ENCODE peak calls at places on chromosome 2, in six cellular contexts. Y is astrocyte, P is PC-9, A is neural progenitor cell, E is GM23248, Z is fibroblast of lung. K is an unnamed sample.

GRCh38 chr2:1516798-1517060 is 103.5 kb downstream of the TPO start:
- DNase-seq in Y (no peak), Z (no peak), E (no peak), A (no peak), P (no peak), K (no peak)

GRCh38 chr2:201964631-201965206 is 68.9 kb upstream of the FZD7 start:
- DNase-seq in Z (peak), Y (peak), E (no peak), P (no peak), A (no peak), K (peak)

GRCh38 chr2:71786291-71787107 is 333.1 kb downstream of the DYSF start:
- DNase-seq in P (no peak), E (no peak), A (no peak), Y (no peak), Z (no peak), K (no peak)

GRCh38 chr2:179226961-179227259 is 37.7 kb downstream of the SESTD1 start:
- DNase-seq in P (no peak), E (no peak), A (no peak), Y (no peak), Z (no peak), K (no peak)

GRCh38 chr2:113822087-113822805 is 65.8 kb upstream of the SLC35F5 start:
- DNase-seq in P (no peak), Y (no peak), E (no peak), Z (no peak), A (no peak), K (no peak)

GRCh38 chr2:24048662-24049484 is 668 bp upstream of the FKBP1B start:
- DNase-seq in Y (no peak), P (no peak), A (peak), E (no peak), Z (no peak), K (peak)

GRCh38 chr2:62539892-62540785 is 34.1 kb upstream of the TMEM17 start:
- DNase-seq in Y (peak), Z (no peak), E (peak), P (no peak), A (no peak), K (no peak)

GRCh38 chr2:142222715-142223114 is 91.9 kb upstream of the LRP1B start:
- DNase-seq in A (no peak), Z (no peak), E (no peak), Y (no peak), P (no peak), K (no peak)

GRCh38 chr2:85326406-85326945 is 1.3 kb downstream of the TGOLN2 start:
- DNase-seq in P (no peak), Y (no peak), Z (no peak), A (no peak), E (peak), K (no peak)

GRCh38 chr2:23696163-23697045 is 230.5 kb downstream of the ATAD2B start:
- DNase-seq in Z (no peak), P (no peak), Y (no peak), E (no peak), A (no peak), K (no peak)

GRCh38 chr2:212843409-212844199 is 305.0 kb upstream of the ERBB4 start:
- DNase-seq in A (no peak), P (no peak), E (peak), Z (peak), Y (peak), K (peak)

GRCh38 chr2:215619022-215619958 is 183.4 kb upstream of the FN1 start:
- DNase-seq in P (peak), A (peak), Z (peak), Y (peak), E (peak), K (no peak)

GRCh38 chr2:95267458-95268207 is 6.6 kb upstream of the PROM2 start:
- DNase-seq in Y (peak), P (peak), Z (peak), A (no peak), E (no peak), K (no peak)

GRCh38 chr2:174121178-174121577 is 127.2 kb downstream of the OLA1 start:
- DNase-seq in A (no peak), E (no peak), P (no peak), Y (no peak), Z (no peak), K (peak)

GRCh38 chr2:26558271-26559043 is 80.5 kb upstream of the OTOF start:
- DNase-seq in Z (no peak), E (peak), P (no peak), A (peak), Y (peak), K (no peak)

GRCh38 chr2:196538646-196539045 is 100.9 kb upstream of the CCDC150 start:
- DNase-seq in Y (no peak), A (no peak), P (no peak), Z (no peak), E (no peak), K (no peak)

GRCh38 chr2:12317853-12318426 is 398.8 kb upstream of the TRIB2 start:
- DNase-seq in Y (peak), A (no peak), P (peak), Z (peak), E (peak), K (no peak)

GRCh38 chr2:12120281-12121150 is 374.1 kb downstream of the LPIN1 start:
- DNase-seq in E (peak), P (peak), Y (peak), A (no peak), Z (peak), K (peak)

GRCh38 chr2:208466133-208466919 is 59.7 kb downstream of the PTH2R start:
- DNase-seq in Y (no peak), Z (peak), A (peak), E (peak), P (peak), K (no peak)

GRCh38 chr2:217030081-217030480 is 170.2 kb upstream of the TNP1 start:
- DNase-seq in P (no peak), A (no peak), E (no peak), Y (no peak), Z (no peak), K (no peak)

GRCh38 chr2:64203131-64204005 is 59.1 kb upstream of the PELI1 start:
- DNase-seq in E (peak), Y (peak), Z (peak), P (no peak), A (no peak), K (no peak)

GRCh38 chr2:203070615-203071547 is 56.2 kb downstream of the NBEAL1 start:
- DNase-seq in A (no peak), Z (no peak), P (no peak), Y (no peak), E (no peak), K (no peak)

GRCh38 chr2:241550616-241551580 is 7.6 kb upstream of the BOK start:
- DNase-seq in E (no peak), Z (no peak), A (no peak), P (no peak), Y (no peak), K (no peak)

GRCh38 chr2:54545700-54546450 is 89.7 kb downstream of the SPTBN1 start:
- DNase-seq in A (no peak), Z (peak), P (peak), E (peak), Y (peak), K (no peak)

GRCh38 chr2:66899109-66899508 is 464.2 kb downstream of the MEIS1 start:
- DNase-seq in A (no peak), E (no peak), Z (no peak), P (no peak), Y (peak), K (no peak)

GRCh38 chr2:60958361-60958760 is 59.2 kb upstream of the PEX13 start:
- DNase-seq in Y (peak), Z (no peak), P (no peak), E (peak), A (no peak), K (no peak)

GRCh38 chr2:101307950-101308431 is 510 bp downstream of the RNF149 start:
- DNase-seq in E (peak), Y (no peak), Z (peak), P (peak), A (peak), K (no peak)

GRCh38 chr2:206031162-206031784 is 54.7 kb downstream of the INO80D start:
- DNase-seq in Y (peak), Z (peak), E (peak), P (no peak), A (no peak), K (no peak)

GRCh38 chr2:150911766-150912280 is 349.8 kb downstream of the RBM43 start:
- DNase-seq in Y (peak), P (peak), A (no peak), Z (peak), E (peak), K (no peak)

DNA sequence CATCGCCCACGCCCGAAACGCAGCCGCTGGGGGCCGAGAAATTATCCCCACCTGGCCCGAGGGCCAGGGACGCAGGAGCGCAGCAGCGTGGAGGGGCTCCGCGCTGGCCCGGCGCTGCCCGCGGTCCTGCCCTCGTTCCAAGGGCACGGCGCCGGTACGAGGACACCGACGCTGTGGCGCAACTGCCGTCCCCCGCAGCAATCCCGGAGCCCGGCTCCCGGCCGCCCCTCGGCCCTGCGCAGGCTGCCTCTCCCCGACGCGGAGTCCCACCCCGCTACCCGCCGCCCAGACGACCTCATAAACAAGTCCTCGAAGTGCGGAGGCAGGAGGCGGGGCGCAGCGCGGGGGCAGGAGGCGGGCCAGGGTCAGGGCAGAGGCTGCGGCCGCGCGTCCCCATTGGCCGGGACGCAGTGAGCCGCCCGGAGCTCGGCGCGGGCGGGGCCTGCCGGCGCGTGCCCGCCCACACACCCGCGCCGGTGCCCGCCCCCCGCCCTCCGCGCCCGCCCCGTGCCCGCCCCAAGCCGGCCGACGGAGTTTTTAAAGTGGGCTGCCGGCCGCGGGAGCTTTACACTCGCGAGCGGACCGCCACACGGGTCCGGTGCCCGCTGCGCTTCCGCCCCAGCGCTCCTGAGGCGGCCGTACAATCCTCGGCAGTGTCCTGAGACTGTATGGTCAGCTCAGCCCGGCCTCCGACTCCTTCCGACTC is at the start of gene EPAS1:
- DNase-seq in A (peak), Z (peak), P (peak), Y (peak), E (peak), K (no peak)
- TF ChIP-seq EZH2 in A (no peak), Z (no peak), P (no peak), Y (no peak), E (no peak), K (no peak)

GRCh38 chr2:44928660-44929471 is 12.6 kb upstream of the SIX3 start:
- DNase-seq in E (peak), P (no peak), Z (no peak), Y (no peak), A (peak), K (no peak)
- TF ChIP-seq EZH2 in E (no peak), P (no peak), Z (peak), Y (peak), A (peak), K (no peak)

GRCh38 chr2:176122633-176123482 is at the start of gene HOXD9:
- DNase-seq in A (peak), Z (no peak), Y (no peak), E (peak), P (no peak), K (no peak)

GRCh38 chr2:176124358-176125214 is 2.1 kb downstream of the HOXD9 start:
- DNase-seq in A (no peak), P (no peak), E (no peak), Z (no peak), Y (no peak), K (no peak)

GRCh38 chr2:176122266-176122632 is 270 bp upstream of the HOXD9 start:
- DNase-seq in P (no peak), E (no peak), Z (no peak), Y (no peak), A (peak), K (no peak)

GRCh38 chr2:176123847-176124273 is 1.3 kb downstream of the HOXD9 start:
- DNase-seq in Z (no peak), E (no peak), Y (no peak), A (no peak), P (no peak), K (no peak)

DNA sequence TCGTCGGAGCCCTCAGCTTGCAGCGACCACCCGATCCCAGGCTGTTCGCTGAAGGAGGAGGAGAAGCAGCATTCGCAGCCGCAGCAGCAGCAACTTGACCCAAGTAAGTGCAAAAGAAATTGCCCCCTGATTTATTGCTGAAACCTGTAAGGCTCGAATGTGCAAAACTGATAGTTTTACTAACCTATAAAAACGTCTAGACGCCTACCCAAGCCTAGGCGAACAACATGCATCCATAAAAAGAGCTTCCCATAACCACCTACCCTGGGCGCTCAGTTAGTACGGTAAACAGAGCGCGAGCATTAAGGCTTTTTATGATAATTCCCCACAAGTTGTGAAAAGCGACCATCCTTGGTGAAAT is 944 bp downstream of the HOXD9 start:
- DNase-seq in P (no peak), E (no peak), A (no peak), Z (no peak), Y (no peak), K (no peak)
- TF ChIP-seq EZH2 in P (no peak), E (no peak), A (no peak), Z (peak), Y (peak), K (no peak)

GRCh38 chr2:136106505-136106904 is 11.4 kb downstream of the CXCR4 start:
- DNase-seq in Y (no peak), E (no peak), Z (no peak), A (no peak), P (no peak), K (no peak)

GRCh38 chr2:136104977-136105376 is 13.0 kb downstream of the CXCR4 start:
- DNase-seq in E (no peak), Z (no peak), Y (no peak), A (no peak), P (no peak), K (no peak)

GRCh38 chr2:136110528-136110927 is 7.4 kb downstream of the CXCR4 start:
- DNase-seq in Z (no peak), Y (no peak), A (no peak), E (no peak), P (no peak), K (no peak)

GRCh38 chr2:136108461-136108860 is 9.5 kb downstream of the CXCR4 start:
- DNase-seq in P (no peak), E (no peak), A (no peak), Y (no peak), Z (no peak), K (no peak)

DNA sequence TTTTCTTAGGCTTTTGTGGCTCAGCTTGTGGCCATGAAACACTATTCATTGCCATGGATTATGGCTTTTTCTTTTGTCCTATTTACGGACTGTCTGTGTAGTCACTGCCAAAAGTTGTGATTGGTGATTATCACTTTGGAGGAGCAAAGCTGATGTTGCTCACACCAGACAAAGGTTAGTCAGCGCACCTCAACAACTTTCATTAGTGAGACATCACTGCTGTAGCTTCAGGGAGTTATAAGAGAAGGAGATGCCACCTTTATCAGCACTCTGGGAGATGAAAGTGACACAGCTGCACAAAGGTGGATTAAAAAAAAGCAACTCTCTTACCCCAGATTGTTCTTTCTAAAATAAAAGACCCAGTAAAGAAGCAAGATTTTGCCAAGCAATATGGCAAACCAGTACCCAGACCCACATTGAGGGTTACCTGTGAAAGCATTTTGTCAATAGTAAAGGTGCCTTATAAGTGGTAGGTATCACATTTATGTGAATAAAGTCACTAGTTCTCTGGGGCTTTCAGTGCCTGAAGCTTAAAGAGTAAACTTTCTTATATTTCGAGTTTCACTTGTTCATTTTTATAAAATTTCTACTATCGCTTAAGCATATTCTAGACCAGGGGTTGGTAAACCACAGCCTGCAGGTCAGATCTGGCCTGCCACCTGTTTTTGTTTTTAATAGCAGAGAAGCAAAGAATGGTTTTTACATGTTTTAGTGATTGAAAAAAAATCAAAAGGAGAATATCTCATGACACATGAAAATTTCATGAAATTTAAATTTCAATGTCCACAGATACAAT is 10.5 kb downstream of the CXCR4 start:
- DNase-seq in P (no peak), A (no peak), E (no peak), Z (no peak), Y (no peak), K (no peak)
- TF ChIP-seq EZH2 in P (no peak), A (no peak), E (no peak), Z (no peak), Y (no peak), K (no peak)

DNA sequence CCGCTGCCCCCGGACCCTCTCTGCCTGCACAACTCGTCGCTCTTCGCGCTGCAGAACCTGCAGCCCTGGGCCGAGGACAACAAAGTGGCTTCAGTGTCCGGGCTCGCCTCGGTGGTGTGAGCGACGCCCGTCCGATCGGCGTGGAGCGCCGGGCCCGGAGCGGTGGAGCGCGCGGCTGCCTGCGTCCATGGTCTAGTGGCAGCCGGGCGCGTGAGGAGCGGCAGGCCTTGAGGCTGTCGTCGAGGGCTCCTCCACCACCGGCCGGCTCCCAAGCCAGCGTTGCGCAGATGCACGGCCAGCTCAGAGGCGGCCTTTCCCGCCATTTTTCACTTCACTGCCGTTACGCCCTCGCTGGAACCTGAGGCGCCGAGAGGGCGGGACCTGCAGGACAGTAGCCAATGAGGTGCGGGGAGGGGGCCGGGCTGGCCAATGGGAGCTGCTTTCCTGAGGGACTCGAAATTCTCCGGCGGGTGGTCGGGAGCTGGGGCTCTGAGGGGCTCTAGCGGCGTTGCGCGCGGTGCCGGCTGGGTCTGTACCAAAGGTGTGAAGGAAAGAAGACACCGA is 1.9 kb downstream of the TLX2 start:
- DNase-seq in P (no peak), A (peak), Z (no peak), Y (no peak), E (peak), K (no peak)
- TF ChIP-seq EZH2 in P (no peak), A (peak), Z (peak), Y (peak), E (no peak), K (no peak)

GRCh38 chr2:237626813-237627451 is 455 bp upstream of the LRRFIP1 start:
- DNase-seq in Y (no peak), Z (no peak), A (peak), E (peak), P (no peak), K (no peak)
- TF ChIP-seq EZH2 in Y (peak), Z (no peak), A (peak), E (no peak), P (no peak), K (no peak)

GRCh38 chr2:118833716-118834439 is 13.6 kb downstream of the EN1 start:
- DNase-seq in Y (no peak), A (peak), Z (no peak), P (no peak), E (no peak), K (no peak)

GRCh38 chr2:118832791-118833715 is 14.4 kb downstream of the EN1 start:
- DNase-seq in A (peak), Y (no peak), Z (no peak), P (no peak), E (no peak), K (no peak)

GRCh38 chr2:118832071-118832790 is 15.2 kb downstream of the EN1 start:
- DNase-seq in Z (no peak), E (peak), A (peak), Y (no peak), P (no peak), K (no peak)

GRCh38 chr2:118830121-118830520 is 17.3 kb downstream of the EN1 start:
- DNase-seq in Y (peak), E (peak), P (no peak), A (no peak), Z (no peak), K (no peak)

DNA sequence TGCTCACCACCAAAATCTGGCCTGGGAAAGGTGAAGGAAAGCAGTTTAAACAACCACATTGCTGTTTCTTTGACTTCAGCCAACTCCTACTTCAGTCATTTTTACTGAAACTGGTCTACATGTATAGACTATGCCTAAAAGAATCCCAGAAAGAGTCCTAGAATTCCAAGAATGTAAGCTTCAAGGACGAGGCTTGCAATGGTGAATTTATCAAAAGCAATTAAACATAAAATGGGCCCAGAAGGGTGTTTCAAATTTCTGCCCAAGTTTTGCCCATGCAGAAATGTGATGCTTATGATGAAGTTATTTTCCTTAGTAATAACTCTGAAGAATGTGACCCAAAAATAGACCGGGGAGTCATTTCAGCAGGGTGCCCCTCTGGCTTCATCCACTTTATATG is 16.6 kb downstream of the EN1 start:
- DNase-seq in P (no peak), Y (no peak), Z (no peak), E (peak), A (no peak), K (no peak)
- TF ChIP-seq EZH2 in P (no peak), Y (no peak), Z (no peak), E (no peak), A (no peak), K (no peak)